ENCODE peak calls at places on chromosome 2, in four cellular contexts. G, E, H and S are unnamed samples.

GRCh38 chr2:135840601-135841000 is 3.6 kb upstream of the LCT start:
- DNase-seq in G (no peak), E (no peak), H (no peak), S (no peak)

GRCh38 chr2:136714452-136714951 is 50.8 kb upstream of the THSD7B start:
- DNase-seq in G (no peak), E (no peak), H (no peak), S (no peak)

GRCh38 chr2:234518986-234519642 is 22.2 kb upstream of the ARL4C start:
- DNase-seq in H (no peak), E (no peak), G (no peak), S (no peak)

GRCh38 chr2:85998071-85998991 is 107.4 kb downstream of the POLR1A start:
- DNase-seq in E (no peak), G (peak; percentile 84), H (peak; percentile 27), S (peak; percentile 56)

GRCh38 chr2:17793293-17793692 is 23.0 kb upstream of the MSGN1 start:
- DNase-seq in H (no peak), E (no peak), G (no peak), S (no peak)

GRCh38 chr2:177553176-177553909 is 160.8 kb downstream of the AGPS start:
- DNase-seq in E (no peak), G (no peak), H (no peak), S (peak; percentile 28)

GRCh38 chr2:183253441-183254130 is 129.3 kb downstream of the NUP35 start:
- DNase-seq in H (no peak), G (no peak), E (no peak), S (no peak)

GRCh38 chr2:185919155-185919554 is 180.6 kb downstream of the FSIP2 start:
- DNase-seq in E (no peak), H (no peak), G (no peak), S (no peak)

GRCh38 chr2:47002480-47003381 is 87.1 kb upstream of the MCFD2 start:
- DNase-seq in H (no peak), E (peak; percentile 71), G (peak; percentile 87), S (no peak)

GRCh38 chr2:180033993-180034894 is 27.1 kb upstream of the CWC22 start:
- DNase-seq in E (peak; percentile 9), G (peak; percentile 70), H (peak; percentile 58), S (peak; percentile 58)

GRCh38 chr2:175864131-175864728 is 137.8 kb downstream of the LNPK start:
- DNase-seq in E (no peak), H (no peak), G (no peak), S (no peak)

GRCh38 chr2:226477221-226478120 is 322.1 kb downstream of the IRS1 start:
- DNase-seq in H (no peak), E (no peak), G (peak; percentile 11), S (peak; percentile 22)

GRCh38 chr2:62215306-62216064 is 19.6 kb downstream of the B3GNT2 start:
- DNase-seq in E (no peak), G (peak; percentile 91), H (no peak), S (peak; percentile 46)

GRCh38 chr2:226683196-226683595 is 116.4 kb downstream of the IRS1 start:
- DNase-seq in G (no peak), H (no peak), E (no peak), S (peak; percentile 28)

GRCh38 chr2:187545238-187545751 is 8.9 kb downstream of the TFPI start:
- DNase-seq in G (no peak), E (no peak), H (no peak), S (no peak)

GRCh38 chr2:120661551-120661950 is 74.1 kb upstream of the GLI2 start:
- DNase-seq in G (peak; percentile 86), H (peak; percentile 94), E (no peak), S (no peak)

GRCh38 chr2:30990736-30991135 is 147.5 kb downstream of the GALNT14 start:
- DNase-seq in G (peak; percentile 65), H (no peak), E (no peak), S (no peak)

GRCh38 chr2:54767921-54768320 is 44.5 kb downstream of the EML6 start:
- DNase-seq in H (no peak), E (no peak), G (no peak), S (peak; percentile 47)

GRCh38 chr2:1136071-1136470 is 185.4 kb downstream of the SNTG2 start:
- DNase-seq in E (no peak), G (peak; percentile 66), H (no peak), S (peak; percentile 4)

DNA sequence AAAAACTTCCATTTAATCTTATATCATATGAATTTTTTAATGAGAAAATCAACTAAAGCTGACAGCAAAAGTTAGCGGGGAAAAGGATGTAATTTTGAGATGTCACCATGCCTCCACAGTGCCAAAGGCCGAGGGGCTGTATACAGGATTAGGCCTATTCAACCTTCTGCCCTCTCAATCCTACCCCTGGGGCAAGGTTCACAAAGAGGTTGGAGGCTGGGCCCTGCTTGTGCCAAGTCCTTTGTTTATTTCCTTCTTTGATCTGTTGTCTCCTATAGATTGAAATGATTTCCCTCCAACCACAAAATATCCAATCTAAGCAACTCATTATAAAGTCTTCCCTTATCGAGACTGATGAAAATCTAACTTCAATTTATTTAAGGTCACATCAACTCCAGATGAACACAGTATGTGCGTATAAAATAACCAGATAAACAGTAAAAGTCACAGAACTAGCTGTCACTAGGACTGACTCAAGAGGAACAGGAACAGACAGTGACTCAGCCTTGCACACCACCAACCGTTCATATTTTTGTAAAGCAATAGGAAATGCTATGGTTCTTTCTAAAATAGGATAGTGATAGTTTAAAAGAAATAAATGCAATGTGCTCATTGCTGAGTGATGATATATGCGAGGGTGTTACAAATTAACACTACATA is 95.8 kb downstream of the SLC25A12 start:
- DNase-seq in E (peak; percentile 44), H (no peak), G (no peak), S (peak; percentile 74)
- H2BK5ac ChIP-seq in E (no peak overlapping the region), H (no peak overlapping the region), G (no peak overlapping the region), S (peak overlapping the region; percentile 73)

GRCh38 chr2:94880507-94880906 is 9.3 kb downstream of the TEKT4 start:
- DNase-seq in G (no peak), H (no peak), E (no peak), S (no peak)
- H2BK5ac ChIP-seq in G (no peak overlapping the region), H (no peak overlapping the region), E (no peak overlapping the region), S (no peak overlapping the region)

GRCh38 chr2:200750323-200750910 is 61.3 kb upstream of the BZW1 start:
- DNase-seq in G (peak; percentile 73), H (no peak), E (no peak), S (no peak)

GRCh38 chr2:200749631-200750322 is 61.9 kb upstream of the BZW1 start:
- DNase-seq in H (no peak), E (no peak), G (no peak), S (peak; percentile 27)

GRCh38 chr2:200746301-200746700 is 65.4 kb upstream of the BZW1 start:
- DNase-seq in E (no peak), G (peak; percentile 21), H (no peak), S (no peak)

GRCh38 chr2:200748779-200749178 is 62.9 kb upstream of the BZW1 start:
- DNase-seq in E (no peak), G (no peak), H (no peak), S (no peak)

GRCh38 chr2:200747668-200748618 is 63.8 kb upstream of the BZW1 start:
- DNase-seq in E (no peak), H (no peak), G (no peak), S (peak; percentile 97)
- H2BK5ac ChIP-seq in E (no peak overlapping the region), H (no peak overlapping the region), G (no peak overlapping the region), S (peak overlapping the region; percentile 84)

GRCh38 chr2:28684142-28684858 is 67.3 kb upstream of the PPP1CB start:
- DNase-seq in G (peak; percentile 69), E (no peak), H (no peak), S (no peak)

GRCh38 chr2:28681216-28681981 is 70.2 kb upstream of the PPP1CB start:
- DNase-seq in H (no peak), G (no peak), E (no peak), S (peak; percentile 81)

GRCh38 chr2:28687181-28687580 is 64.4 kb upstream of the PPP1CB start:
- DNase-seq in H (no peak), G (no peak), E (no peak), S (no peak)

GRCh38 chr2:28680657-28681056 is 71.0 kb upstream of the PPP1CB start:
- DNase-seq in E (no peak), H (no peak), G (no peak), S (no peak)

DNA sequence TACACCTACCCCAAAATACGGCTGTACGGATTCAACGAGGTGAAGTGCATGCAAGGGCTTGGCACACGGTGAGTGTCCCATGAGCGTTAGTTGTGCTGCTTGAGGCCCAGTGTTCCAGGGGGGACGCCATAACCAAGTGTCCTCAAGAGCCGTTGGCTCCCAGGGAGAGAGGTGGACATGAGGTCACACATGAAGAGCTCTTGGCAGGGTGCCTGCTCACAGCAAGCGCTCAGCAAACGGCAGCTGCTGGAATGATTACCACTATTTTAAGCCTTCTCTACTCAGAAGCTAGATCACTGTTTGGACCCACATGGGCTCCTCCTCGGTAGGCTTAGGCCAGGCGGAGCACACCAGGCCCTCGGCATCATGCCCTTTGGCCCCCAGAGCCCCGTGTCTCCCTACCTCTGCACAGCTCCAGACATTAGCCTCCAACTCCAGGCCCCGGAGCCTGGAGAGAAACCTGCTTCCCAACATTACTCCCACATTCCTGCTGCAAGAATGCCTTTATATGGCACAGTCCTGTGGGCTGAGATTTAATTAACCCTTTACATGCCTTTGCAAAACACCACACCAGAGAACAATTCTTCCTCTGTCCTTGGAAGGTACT is 68.4 kb upstream of the PPP1CB start:
- DNase-seq in H (peak; percentile 40), G (peak; percentile 90), E (no peak), S (peak; percentile 86)
- H2BK5ac ChIP-seq in H (no peak overlapping the region), G (no peak overlapping the region), E (no peak overlapping the region), S (peak overlapping the region; percentile 52)

DNA sequence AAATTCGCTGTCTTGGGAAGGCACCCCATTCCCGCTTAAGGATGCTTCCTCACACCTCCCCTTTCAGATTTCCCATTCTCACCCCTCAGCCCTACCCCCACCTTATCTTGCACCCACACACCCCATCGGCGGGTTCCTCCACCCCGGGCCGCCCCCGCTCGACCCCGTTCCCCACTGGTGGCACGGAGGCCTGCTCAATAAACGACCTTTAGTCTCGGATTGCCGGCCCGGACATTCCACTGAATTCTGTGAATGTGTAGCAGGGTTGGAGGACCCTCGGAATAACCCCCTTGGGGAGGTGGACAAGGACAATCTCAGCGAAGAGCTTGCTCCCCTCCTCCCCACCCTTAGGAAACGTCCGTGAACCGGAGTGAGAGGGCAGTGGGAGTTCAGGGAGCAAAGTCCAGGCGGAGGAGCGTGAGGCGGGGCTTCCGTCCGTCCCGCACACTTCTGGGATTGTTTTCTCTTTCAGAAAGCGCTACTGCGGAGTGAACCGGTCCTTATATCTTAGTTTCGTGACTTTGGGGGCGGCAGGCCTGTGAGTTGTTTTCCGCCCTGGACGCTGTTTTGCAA is 2.8 kb upstream of the LBX2 start:
- DNase-seq in E (no peak), G (no peak), H (no peak), S (no peak)
- H2BK5ac ChIP-seq in E (no peak overlapping the region), G (no peak overlapping the region), H (no peak overlapping the region), S (no peak overlapping the region)

DNA sequence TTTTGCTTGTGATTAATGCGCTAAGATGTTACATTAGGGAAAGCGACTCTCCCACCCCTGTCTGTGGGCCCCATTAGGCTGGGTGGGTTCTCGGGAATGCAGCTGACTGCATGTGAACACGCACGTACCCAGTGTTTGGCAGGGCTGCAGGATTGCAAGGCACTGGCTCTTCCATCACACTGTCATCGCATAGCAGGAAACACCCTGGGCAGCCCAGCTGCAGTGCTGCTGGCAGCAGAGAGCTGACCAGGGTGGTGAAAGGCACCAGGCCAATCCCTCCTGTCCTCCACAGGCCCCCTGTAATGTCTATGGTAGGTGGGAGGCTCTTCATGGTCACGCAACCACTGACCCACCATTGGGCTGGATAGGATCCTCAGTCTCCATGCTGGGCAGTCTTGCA is 34.4 kb upstream of the FZD7 start:
- DNase-seq in G (no peak), E (no peak), H (no peak), S (peak; percentile 59)
- H2BK5ac ChIP-seq in G (no peak overlapping the region), E (peak overlapping the region; percentile 16), H (no peak overlapping the region), S (peak overlapping the region; percentile 35)